ENCODE peak calls at places on chromosomes 7 and 10, in eight cellular contexts. L, U, O, G, A, M, J and V are unnamed samples.

GRCh38 chr10:132867801-132868644 is 74.3 kb downstream of the CFAP46 start:
- DNase-seq in L (no peak), U (no peak), O (no peak), G (no peak), A (no peak), M (no peak), J (no peak), V (no peak)

GRCh38 chr10:121732676-121733445 is 134.6 kb upstream of the FGFR2 start:
- DNase-seq in L (no peak), U (no peak), O (no peak), G (no peak), A (no peak), M (no peak), J (peak; percentile 78), V (no peak)

GRCh38 chr10:62666264-62666663 is 138.3 kb upstream of the ADO start:
- DNase-seq in L (no peak), U (no peak), O (peak; percentile 33), G (no peak), A (no peak), M (no peak), J (no peak), V (no peak)

GRCh38 chr7:2518737-2519118 is 846 bp upstream of the LFNG start:
- DNase-seq in L (no peak), U (no peak), O (no peak), G (no peak), A (no peak), M (no peak), J (no peak), V (no peak)

GRCh38 chr10:99394256-99394655 is 36.2 kb downstream of the GOT1 start:
- DNase-seq in L (no peak), U (no peak), O (no peak), G (no peak), A (no peak), M (no peak), J (no peak), V (no peak)

GRCh38 chr10:10785627-10786333 is 231.9 kb upstream of the CELF2 start:
- DNase-seq in L (no peak), U (no peak), O (no peak), G (peak; percentile 17), A (no peak), M (no peak), J (no peak), V (no peak)

GRCh38 chr7:94394058-94394398 is 667 bp upstream of the COL1A2 start:
- DNase-seq in L (peak; percentile 67), U (peak; percentile 6), O (no peak), G (peak; percentile 76), A (no peak), M (no peak), J (no peak), V (no peak)

GRCh38 chr7:23468721-23469149 is 1.6 kb downstream of the IGF2BP3 start:
- DNase-seq in L (no peak), U (peak; percentile 37), O (no peak), G (peak; percentile 15), A (peak; percentile 13), M (no peak), J (no peak), V (no peak)

GRCh38 chr10:114356786-114357588 is 47.3 kb downstream of the AFAP1L2 start:
- DNase-seq in L (no peak), U (no peak), O (peak; percentile 24), G (no peak), A (no peak), M (peak; percentile 31), J (no peak), V (no peak)

GRCh38 chr10:122852261-122852660 is 6.6 kb upstream of the CUZD1 start:
- DNase-seq in L (no peak), U (no peak), O (no peak), G (no peak), A (no peak), M (no peak), J (no peak), V (no peak)

GRCh38 chr7:135342887-135343286 is 109.2 kb downstream of the STRA8 start:
- DNase-seq in L (no peak), U (no peak), O (peak; percentile 35), G (no peak), A (no peak), M (no peak), J (no peak), V (no peak)

GRCh38 chr7:151599401-151600227 is 79.9 kb upstream of the RHEB start:
- DNase-seq in L (peak; percentile 95), U (no peak), O (peak; percentile 12), G (peak; percentile 94), A (no peak), M (peak; percentile 77), J (no peak), V (peak; percentile 37)

GRCh38 chr10:6958254-6958653 is 378.2 kb upstream of the PRKCQ start:
- DNase-seq in L (no peak), U (no peak), O (peak; percentile 60), G (no peak), A (no peak), M (no peak), J (no peak), V (no peak)

GRCh38 chr7:32116436-32116835 is 46.2 kb upstream of the PDE1C start:
- DNase-seq in L (no peak), U (no peak), O (peak; percentile 7), G (no peak), A (no peak), M (no peak), J (peak; percentile 40), V (no peak)

GRCh38 chr7:28688651-28689050 is 269.5 kb downstream of the TRIL start:
- DNase-seq in L (peak; percentile 53), U (no peak), O (peak; percentile 40), G (peak; percentile 62), A (no peak), M (no peak), J (no peak), V (no peak)

GRCh38 chr10:6665847-6666246 is 85.8 kb upstream of the PRKCQ start:
- DNase-seq in L (no peak), U (no peak), O (no peak), G (no peak), A (no peak), M (no peak), J (no peak), V (no peak)

GRCh38 chr10:92657024-92657423 is 32.7 kb upstream of the HHEX start:
- DNase-seq in L (no peak), U (no peak), O (no peak), G (no peak), A (no peak), M (no peak), J (no peak), V (no peak)

GRCh38 chr10:127292888-127293287 is 96.5 kb upstream of the INSYN2A start:
- DNase-seq in L (no peak), U (no peak), O (no peak), G (no peak), A (no peak), M (no peak), J (no peak), V (no peak)

GRCh38 chr10:121302541-121303180 is 295.6 kb downstream of the FGFR2 start:
- DNase-seq in L (no peak), U (no peak), O (peak; percentile 5), G (no peak), A (no peak), M (no peak), J (no peak), V (no peak)

GRCh38 chr7:150322833-150323681 is at the start of the genes ACTR3C and LRRC61:
- DNase-seq in L (no peak), U (no peak), O (no peak), G (peak; percentile 2), A (peak; percentile 53), M (no peak), J (peak; percentile 67), V (no peak)

GRCh38 chr7:83970081-83970480 is 224.5 kb downstream of the SEMA3A start:
- DNase-seq in L (no peak), U (no peak), O (no peak), G (no peak), A (no peak), M (no peak), J (no peak), V (no peak)

GRCh38 chr7:106117767-106118544 is 5.8 kb upstream of the SYPL1 start:
- DNase-seq in L (no peak), U (no peak), O (no peak), G (no peak), A (no peak), M (no peak), J (no peak), V (no peak)

GRCh38 chr7:74256446-74257408 is 2.5 kb upstream of the RFC2 start:
- DNase-seq in L (peak; percentile 65), U (no peak), O (no peak), G (peak; percentile 77), A (no peak), M (no peak), J (no peak), V (no peak)

GRCh38 chr7:149686001-149686400 is 87.4 kb downstream of the ZNF467 start:
- DNase-seq in L (peak; percentile 87), U (no peak), O (no peak), G (peak; percentile 80), A (no peak), M (no peak), J (no peak), V (no peak)

GRCh38 chr7:81190997-81191747 is 272.3 kb upstream of the SEMA3C start:
- DNase-seq in L (peak; percentile 44), U (no peak), O (no peak), G (peak; percentile 32), A (no peak), M (no peak), J (no peak), V (no peak)

GRCh38 chr10:110479710-110480109 is 18.0 kb upstream of the DUSP5 start:
- DNase-seq in L (no peak), U (no peak), O (no peak), G (no peak), A (no peak), M (no peak), J (no peak), V (no peak)

GRCh38 chr10:53013201-53013808 is 240.7 kb upstream of the MBL2 start:
- DNase-seq in L (no peak), U (no peak), O (peak; percentile 53), G (no peak), A (no peak), M (no peak), J (no peak), V (no peak)

GRCh38 chr7:55231736-55232280 is 133.3 kb upstream of the LANCL2 start:
- DNase-seq in L (no peak), U (no peak), O (no peak), G (no peak), A (no peak), M (no peak), J (no peak), V (no peak)

GRCh38 chr10:110914411-110914810 is 4.6 kb downstream of the BBIP1 start:
- DNase-seq in L (no peak), U (no peak), O (no peak), G (no peak), A (no peak), M (no peak), J (no peak), V (no peak)

GRCh38 chr10:17981766-17982380 is 30.2 kb downstream of the SLC39A12 start:
- DNase-seq in L (peak; percentile 75), U (no peak), O (no peak), G (peak; percentile 78), A (no peak), M (peak; percentile 42), J (no peak), V (peak; percentile 15)

GRCh38 chr7:22979861-22980260 is 34.1 kb downstream of the HYCC1 start:
- DNase-seq in L (no peak), U (no peak), O (no peak), G (no peak), A (no peak), M (no peak), J (no peak), V (no peak)

GRCh38 chr10:132045324-132045723 is 20.4 kb upstream of the JAKMIP3 start:
- DNase-seq in L (no peak), U (no peak), O (no peak), G (no peak), A (no peak), M (no peak), J (no peak), V (no peak)

GRCh38 chr7:22373388-22373787 is 16.4 kb upstream of the RAPGEF5 start:
- DNase-seq in L (no peak), U (no peak), O (no peak), G (no peak), A (no peak), M (no peak), J (no peak), V (no peak)

GRCh38 chr10:129544205-129545202 is 77.5 kb downstream of the MGMT start:
- DNase-seq in L (no peak), U (no peak), O (no peak), G (no peak), A (no peak), M (no peak), J (no peak), V (no peak)